ENCODE peak calls at places on chromosomes 3 and 15, in seven cellular contexts. G is HCT116, V is GM12878, W is SK-N-SH, P is Panc1, K is HepG2, D is H1. R is an unnamed sample.

GRCh38 chr3:54986294-54986693 is 58.4 kb upstream of the LRTM1 start:
- DNase-seq in D (no peak), G (no peak), W (no peak), K (no peak), V (no peak), P (no peak), R (no peak)

GRCh38 chr3:112043621-112044201 is 9.2 kb downstream of the TMPRSS7 start:
- DNase-seq in G (peak), K (peak), D (no peak), W (peak), P (peak), V (peak), R (peak)

GRCh38 chr3:58161435-58162398 is 49.1 kb downstream of the DNASE1L3 start:
- DNase-seq in D (no peak), W (no peak), K (no peak), P (peak), G (peak), V (no peak), R (peak)

GRCh38 chr15:37900286-37901221 is 33.9 kb upstream of the TMCO5A start:
- DNase-seq in P (no peak), W (no peak), G (no peak), V (no peak), D (no peak), K (no peak), R (no peak)

GRCh38 chr3:31880020-31880419 is 101.0 kb downstream of the OSBPL10 start:
- DNase-seq in W (no peak), P (no peak), K (peak), V (no peak), G (no peak), D (no peak), R (no peak)

GRCh38 chr15:50044406-50044805 is 74.6 kb downstream of the ATP8B4 start:
- DNase-seq in V (no peak), K (no peak), W (no peak), P (no peak), D (no peak), G (no peak), R (no peak)

GRCh38 chr15:39579487-39580116 is 1.3 kb upstream of the THBS1 start:
- DNase-seq in K (peak), G (peak), W (no peak), V (no peak), P (peak), D (peak), R (no peak)

GRCh38 chr3:31692714-31693113 is 160.0 kb downstream of the STT3B start:
- DNase-seq in P (no peak), W (no peak), G (no peak), K (no peak), V (no peak), D (no peak), R (peak)

GRCh38 chr15:66955001-66955516 is 110.3 kb upstream of the SMAD3 start:
- DNase-seq in G (no peak), K (no peak), W (no peak), D (no peak), V (no peak), P (no peak), R (no peak)

GRCh38 chr3:27578032-27578431 is 93.8 kb upstream of the SLC4A7 start:
- DNase-seq in G (no peak), W (no peak), D (no peak), K (no peak), P (no peak), V (no peak), R (no peak)

GRCh38 chr3:14439501-14440167 is 37.2 kb downstream of the SLC6A6 start:
- DNase-seq in P (no peak), G (no peak), W (peak), D (no peak), K (no peak), V (no peak), R (peak)

GRCh38 chr3:186413615-186414415 is 51.8 kb upstream of the DGKG start:
- DNase-seq in K (no peak), P (no peak), W (peak), G (no peak), D (peak), V (peak), R (no peak)

GRCh38 chr3:63979093-63979492 is 44.2 kb downstream of the PSMD6 start:
- DNase-seq in P (no peak), W (no peak), V (no peak), K (no peak), G (no peak), D (no peak), R (no peak)

DNA sequence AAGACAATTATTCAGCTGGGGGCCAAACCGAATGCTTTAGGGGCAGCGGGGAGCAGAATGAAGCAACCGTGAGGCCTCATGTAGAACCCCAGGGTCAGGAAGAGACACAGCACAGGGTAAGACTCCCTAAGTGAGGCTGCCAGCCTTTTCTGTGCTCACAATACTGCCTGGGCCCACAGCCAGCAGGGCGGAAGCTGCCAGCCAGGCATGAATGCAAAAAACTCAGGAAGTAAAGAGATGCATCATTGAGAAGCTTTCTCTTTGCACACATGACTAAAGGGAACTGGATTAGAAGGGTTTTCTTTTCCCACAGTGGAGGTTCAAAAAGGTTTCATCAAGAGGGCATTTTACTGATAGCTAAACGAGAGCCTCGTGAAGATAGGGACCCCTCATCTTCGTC is 33.3 kb downstream of the CA12 start:
- DNase-seq in W (peak), P (no peak), G (no peak), K (no peak), D (no peak), V (no peak), R (no peak)
- TF ChIP-seq SIN3A in W (no peak), P (no peak), G (no peak), K (no peak), D (no peak), V (no peak), R (no peak)

GRCh38 chr15:70505411-70505919 is 257.9 kb downstream of the UACA start:
- DNase-seq in K (peak), V (no peak), G (peak), D (no peak), W (no peak), P (peak), R (no peak)
- TF ChIP-seq SIN3A in K (no peak), V (no peak), G (peak), D (no peak), W (no peak), P (no peak), R (no peak)

GRCh38 chr3:9019244-9019961 is 56.1 kb upstream of the RAD18 start:
- DNase-seq in G (no peak), K (no peak), W (no peak), D (no peak), P (no peak), V (no peak), R (no peak)
- TF ChIP-seq SIN3A in G (no peak), K (no peak), W (no peak), D (no peak), P (no peak), V (no peak), R (no peak)

GRCh38 chr15:60070838-60071493 is 66.9 kb downstream of the FOXB1 start:
- DNase-seq in K (no peak), P (peak), G (no peak), V (no peak), W (no peak), D (no peak), R (no peak)

GRCh38 chr15:60073441-60073840 is 69.3 kb downstream of the FOXB1 start:
- DNase-seq in W (no peak), G (no peak), V (no peak), P (no peak), K (no peak), D (no peak), R (no peak)

GRCh38 chr15:60076055-60076454 is 71.9 kb downstream of the FOXB1 start:
- DNase-seq in P (no peak), K (no peak), V (no peak), D (no peak), W (no peak), G (no peak), R (no peak)

GRCh38 chr15:60076582-60077263 is 72.6 kb downstream of the FOXB1 start:
- DNase-seq in P (no peak), V (no peak), K (no peak), G (no peak), W (no peak), D (no peak), R (no peak)

DNA sequence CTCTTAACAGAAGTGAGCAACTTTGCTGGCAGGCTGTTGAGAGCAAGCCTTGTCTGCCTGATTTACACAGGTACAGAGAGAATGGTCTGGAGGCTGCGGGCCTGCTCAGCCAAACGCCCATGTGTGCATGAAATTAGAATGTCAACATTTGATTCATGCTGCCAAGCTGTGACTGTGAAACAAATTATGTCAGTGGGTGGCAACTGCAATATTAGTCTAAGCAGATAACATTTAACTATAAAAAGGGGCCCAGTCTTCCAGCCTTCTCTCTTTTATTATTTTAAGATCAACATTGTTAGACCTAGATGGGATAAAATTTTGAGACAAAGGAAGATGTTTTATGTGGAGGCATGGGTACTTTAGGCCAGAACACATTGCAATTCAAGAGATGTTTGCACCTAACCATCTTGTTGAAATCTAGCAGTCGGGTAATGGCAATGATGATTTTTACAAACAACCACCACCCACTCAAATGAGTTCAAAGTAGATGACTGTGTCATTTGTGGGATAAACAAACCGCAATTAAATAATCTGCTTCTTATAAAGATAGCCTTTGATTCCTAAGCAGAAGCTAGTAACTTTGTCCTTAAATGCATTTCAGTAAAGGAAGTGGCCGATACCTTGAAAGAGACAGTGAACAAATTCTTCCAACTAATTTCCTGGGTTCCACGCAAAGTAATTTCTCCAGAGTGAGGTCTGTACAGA is 70.2 kb downstream of the FOXB1 start:
- DNase-seq in D (no peak), P (no peak), W (no peak), G (no peak), K (no peak), V (no peak), R (no peak)
- TF ChIP-seq SIN3A in D (no peak), P (no peak), W (no peak), G (no peak), K (no peak), V (no peak), R (no peak)

R was measured in K562.